ENCODE peak calls at places on chromosomes 2 and 18, in nine cellular contexts. A, B, G, J, E, M, K, F and W are unnamed samples.

GRCh38 chr2:205409403-205409802 is 272.9 kb upstream of the NRP2 start:
- DNase-seq in A (no peak), B (no peak), G (no peak), J (peak), E (no peak), M (no peak), K (no peak), F (no peak), W (no peak)

GRCh38 chr2:19367346-19367745 is 8.9 kb upstream of the OSR1 start:
- DNase-seq in A (no peak), B (no peak), G (no peak), J (no peak), E (no peak), M (no peak), K (no peak), F (no peak), W (no peak)

GRCh38 chr2:176098366-176099158 is 1.0 kb upstream of the HOXD12 start:
- DNase-seq in A (peak), B (no peak), G (no peak), J (peak), E (no peak), M (no peak), K (peak), F (no peak), W (no peak)

GRCh38 chr2:160731856-160732255 is 238.2 kb upstream of the RBMS1 start:
- DNase-seq in A (no peak), B (no peak), G (no peak), J (no peak), E (no peak), M (no peak), K (no peak), F (no peak), W (no peak)

GRCh38 chr2:20704886-20705285 is 37.9 kb downstream of the GDF7 start:
- DNase-seq in A (no peak), B (no peak), G (no peak), J (no peak), E (no peak), M (no peak), K (no peak), F (no peak), W (no peak)

GRCh38 chr2:32824415-32824814 is 122.3 kb upstream of the LTBP1 start:
- DNase-seq in A (no peak), B (no peak), G (no peak), J (no peak), E (no peak), M (no peak), K (no peak), F (no peak), W (no peak)

GRCh38 chr18:3836483-3836882 is 386.5 kb downstream of the TGIF1 start:
- DNase-seq in A (no peak), B (no peak), G (no peak), J (peak), E (no peak), M (no peak), K (peak), F (no peak), W (no peak)

GRCh38 chr2:142872900-142873724 is 4.4 kb upstream of the KYNU start:
- DNase-seq in A (no peak), B (no peak), G (no peak), J (no peak), E (no peak), M (no peak), K (no peak), F (no peak), W (no peak)

GRCh38 chr2:135904590-135904989 is 28.3 kb upstream of the MCM6 start:
- DNase-seq in A (no peak), B (no peak), G (no peak), J (no peak), E (no peak), M (no peak), K (no peak), F (no peak), W (no peak)

GRCh38 chr2:134282638-134283400 is 28.9 kb downstream of the MGAT5 start:
- DNase-seq in A (no peak), B (no peak), G (no peak), J (no peak), E (no peak), M (peak), K (no peak), F (no peak), W (no peak)

GRCh38 chr2:158359846-158360245 is 96.7 kb downstream of the CCDC148 start:
- DNase-seq in A (no peak), B (no peak), G (no peak), J (no peak), E (no peak), M (no peak), K (no peak), F (no peak), W (no peak)

GRCh38 chr18:11251891-11252270 is 102.5 kb upstream of the PIEZO2 start:
- DNase-seq in A (no peak), B (no peak), G (no peak), J (no peak), E (no peak), M (no peak), K (no peak), F (no peak), W (no peak)

GRCh38 chr18:48295586-48296311 is 113.4 kb downstream of the ZBTB7C start:
- DNase-seq in A (no peak), B (no peak), G (no peak), J (no peak), E (no peak), M (no peak), K (peak), F (no peak), W (peak)

GRCh38 chr18:40037386-40037785 is 1917.6 kb upstream of the PIK3C3 start:
- DNase-seq in A (no peak), B (no peak), G (no peak), J (no peak), E (no peak), M (no peak), K (no peak), F (no peak), W (no peak)

GRCh38 chr2:239595711-239596110 is 194.9 kb upstream of the HDAC4 start:
- DNase-seq in A (no peak), B (peak), G (no peak), J (no peak), E (no peak), M (no peak), K (no peak), F (no peak), W (no peak)

GRCh38 chr2:96305979-96306308 is 598 bp upstream of the SNRNP200 start:
- DNase-seq in A (no peak), B (no peak), G (no peak), J (no peak), E (no peak), M (no peak), K (peak), F (no peak), W (no peak)

GRCh38 chr2:233051241-233052149 is 8.6 kb upstream of the INPP5D start:
- DNase-seq in A (no peak), B (peak), G (no peak), J (no peak), E (no peak), M (no peak), K (no peak), F (no peak), W (no peak)

GRCh38 chr2:187136646-187137045 is 287.7 kb upstream of the ZSWIM2 start:
- DNase-seq in A (no peak), B (no peak), G (no peak), J (no peak), E (no peak), M (no peak), K (no peak), F (no peak), W (no peak)

GRCh38 chr2:224776795-224777562 is 60.8 kb upstream of the CCDC195 start:
- DNase-seq in A (no peak), B (no peak), G (no peak), J (no peak), E (no peak), M (no peak), K (no peak), F (no peak), W (no peak)

GRCh38 chr2:38722271-38723115 is 28.7 kb downstream of the SRSF7 start:
- DNase-seq in A (no peak), B (no peak), G (no peak), J (no peak), E (no peak), M (no peak), K (no peak), F (no peak), W (no peak)

GRCh38 chr2:113084249-113085000 is 16.7 kb downstream of the IL1F10 start:
- DNase-seq in A (no peak), B (no peak), G (no peak), J (no peak), E (peak), M (no peak), K (no peak), F (no peak), W (no peak)